ENCODE peak calls at places on chromosomes 11 and 22, in eight cellular contexts. Z is pancreas, V is transverse colon, M is AG04449, B is right lobe of liver, X is AG10803, T is psoas muscle, E is type B pancreatic cell. O is an unnamed sample.

GRCh38 chr22:21726650-21727049 is 8.9 kb downstream of the YPEL1 start:
- DNase-seq in Z (no peak), B (no peak), T (no peak), E (no peak), V (peak), X (no peak), M (no peak), O (no peak)

GRCh38 chr22:17726561-17727243 is 47.6 kb downstream of the BID start:
- DNase-seq in M (peak), Z (no peak), V (no peak), B (no peak), X (peak), E (no peak), T (no peak), O (peak)

GRCh38 chr11:67532889-67533288 is 9.6 kb upstream of the CABP2 start:
- DNase-seq in T (no peak), X (no peak), M (no peak), E (no peak), V (no peak), Z (no peak), B (no peak), O (no peak)

GRCh38 chr11:69480547-69481392 is 693 bp upstream of the LINC01488 start:
- DNase-seq in B (peak), V (peak), X (no peak), T (peak), M (no peak), Z (no peak), E (no peak), O (no peak)

GRCh38 chr11:2535673-2536439 is 91.0 kb downstream of the KCNQ1 start:
- DNase-seq in E (no peak), B (peak), M (no peak), V (peak), Z (peak), X (no peak), T (peak), O (no peak)

GRCh38 chr22:33844273-33844672 is 76.0 kb downstream of the LARGE1 start:
- DNase-seq in M (no peak), T (no peak), E (no peak), Z (no peak), B (no peak), V (no peak), X (no peak), O (no peak)

GRCh38 chr11:47917643-47918369 is 62.6 kb upstream of the PTPRJ start:
- DNase-seq in B (no peak), T (peak), V (peak), Z (peak), E (no peak), X (peak), M (no peak), O (peak)

GRCh38 chr11:5737091-5737490 is 843 bp downstream of the OR56B1 start:
- DNase-seq in B (no peak), X (peak), E (no peak), M (no peak), V (no peak), Z (no peak), T (no peak), O (no peak)

GRCh38 chr11:66001941-66002647 is at the start of the genes BANF1 and EIF1AD:
- DNase-seq in X (peak), E (peak), B (peak), Z (peak), T (peak), V (peak), M (peak), O (peak)

GRCh38 chr11:57399221-57399620 is 8.8 kb upstream of the PRG2 start:
- DNase-seq in X (no peak), E (no peak), B (no peak), T (no peak), Z (no peak), M (no peak), V (no peak), O (no peak)

DNA sequence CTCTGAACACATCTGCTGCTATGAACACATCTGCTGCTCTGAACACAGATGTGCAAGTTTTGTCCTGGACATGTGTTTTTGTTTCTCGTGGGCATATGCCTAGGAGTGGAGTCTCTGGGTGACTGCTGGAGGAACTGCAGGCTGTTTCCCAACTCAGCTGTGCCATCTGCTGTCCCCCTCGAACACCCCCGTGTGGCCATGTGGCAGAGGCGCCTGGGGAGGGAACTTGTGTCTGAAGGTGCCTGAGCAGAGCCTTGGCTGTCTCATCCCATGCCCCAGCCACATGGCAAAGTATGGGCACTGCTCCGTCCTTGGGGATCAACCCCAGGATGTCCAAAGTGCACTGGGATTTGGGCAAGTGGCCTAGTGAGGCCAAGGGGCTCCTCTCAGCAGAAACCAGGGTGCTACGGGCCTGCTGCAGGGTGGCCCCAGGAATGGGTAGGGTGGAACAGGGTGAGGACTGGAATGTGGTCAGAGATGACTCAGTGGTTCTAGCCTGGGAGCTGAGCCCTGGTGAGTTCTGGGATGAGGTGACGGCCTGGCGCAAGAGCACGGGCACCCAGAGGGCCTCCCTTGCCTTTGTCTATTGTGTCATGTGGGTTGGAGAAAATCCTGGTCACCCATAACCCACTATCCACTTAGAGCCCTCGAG is 14.7 kb downstream of the GATD1 start:
- DNase-seq in V (peak), B (no peak), E (no peak), X (peak), Z (no peak), M (no peak), T (no peak), O (no peak)
- TF ChIP-seq CTCF in V (peak), B (no peak), E (peak), X (peak), Z (no peak), M (peak), T (peak), O (peak)

DNA sequence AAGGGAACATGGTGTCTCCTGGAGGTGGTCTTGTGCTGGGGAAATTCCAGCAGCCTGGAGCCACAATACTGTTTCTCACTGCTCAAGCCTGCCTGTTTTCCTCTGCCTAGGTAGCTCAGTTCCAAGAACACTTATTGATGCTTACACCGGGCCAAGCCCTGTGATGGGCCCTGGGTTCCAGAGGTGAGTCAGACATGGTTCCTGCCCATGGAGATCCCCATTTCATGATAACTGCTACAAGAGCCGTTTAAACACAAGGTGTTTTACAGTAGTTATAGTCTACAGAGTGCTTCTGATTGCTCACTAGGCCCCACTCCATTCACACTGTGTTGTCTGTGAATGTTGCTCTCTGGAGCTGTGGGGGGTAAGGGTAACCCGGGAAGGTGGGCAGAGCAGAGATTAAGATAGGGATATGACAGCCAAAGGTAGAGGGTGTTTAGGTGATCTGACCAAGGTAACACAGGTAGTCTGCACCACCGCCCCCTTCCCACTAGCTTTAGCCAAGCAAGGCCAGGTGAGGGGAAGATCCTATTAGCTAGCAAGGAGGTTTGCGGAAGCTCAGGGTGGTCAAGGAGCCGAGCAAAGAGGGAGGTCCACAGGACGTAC is 696 bp upstream of the MICAL2 start:
- DNase-seq in X (no peak), V (no peak), E (no peak), T (no peak), Z (no peak), M (no peak), B (no peak), O (no peak)
- TF ChIP-seq CTCF in X (no peak), V (no peak), E (no peak), T (no peak), Z (no peak), M (no peak), B (no peak), O (no peak)

GRCh38 chr22:39924286-39924685 is 23.4 kb downstream of the GRAP2 start:
- DNase-seq in X (no peak), M (no peak), E (no peak), B (no peak), V (no peak), T (no peak), Z (no peak), O (no peak)

GRCh38 chr22:39928556-39929401 is 27.9 kb downstream of the GRAP2 start:
- DNase-seq in E (no peak), M (no peak), B (no peak), X (no peak), T (no peak), Z (no peak), V (no peak), O (no peak)

GRCh38 chr22:39926175-39927152 is 25.6 kb downstream of the GRAP2 start:
- DNase-seq in T (no peak), M (no peak), V (peak), X (no peak), Z (no peak), B (no peak), E (no peak), O (no peak)

GRCh38 chr22:39925273-39925672 is 24.4 kb downstream of the GRAP2 start:
- DNase-seq in B (no peak), E (no peak), Z (no peak), M (no peak), T (no peak), V (no peak), X (no peak), O (no peak)

DNA sequence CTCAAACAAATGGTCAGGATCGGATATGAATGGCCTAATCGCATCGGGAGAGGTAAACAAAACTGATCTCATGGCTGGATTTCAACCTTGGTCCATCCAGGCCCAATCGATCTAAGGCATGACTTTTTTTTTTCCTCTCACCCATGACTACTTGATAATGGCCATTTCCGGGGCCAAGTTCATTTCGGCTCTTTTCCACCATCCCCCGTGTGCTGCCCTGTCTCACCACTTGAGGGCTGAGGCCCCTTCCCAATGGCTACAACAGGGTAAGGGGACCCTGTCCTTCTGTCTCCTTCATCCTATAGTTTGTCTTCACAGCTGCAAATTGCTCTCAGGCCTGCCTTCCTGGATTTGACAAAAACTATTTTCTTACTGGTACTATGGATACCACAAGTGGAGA is 26.7 kb downstream of the GRAP2 start:
- DNase-seq in Z (no peak), X (no peak), E (no peak), T (no peak), M (no peak), B (no peak), V (no peak), O (no peak)
- TF ChIP-seq CTCF in Z (no peak), X (no peak), E (peak), T (no peak), M (no peak), B (no peak), V (no peak), O (no peak)

GRCh38 chr22:50544078-50544745 is 1.5 kb upstream of the KLHDC7B start:
- DNase-seq in E (no peak), B (peak), Z (peak), M (no peak), X (peak), V (peak), T (peak), O (no peak)
- TF ChIP-seq CTCF in E (peak), B (peak), Z (no peak), M (peak), X (peak), V (peak), T (peak), O (peak)

GRCh38 chr22:47795477-47796127 is 1033.2 kb downstream of the TBC1D22A start:
- DNase-seq in V (no peak), M (no peak), T (no peak), X (no peak), E (peak), B (no peak), Z (no peak), O (no peak)
- TF ChIP-seq CTCF in V (no peak), M (no peak), T (no peak), X (no peak), E (no peak), B (no peak), Z (no peak), O (no peak)

GRCh38 chr11:120499859-120500258 is 11.7 kb upstream of the GRIK4 start:
- DNase-seq in X (no peak), M (no peak), T (no peak), E (no peak), B (no peak), Z (no peak), V (no peak), O (no peak)
- TF ChIP-seq CTCF in X (no peak), M (no peak), T (no peak), E (no peak), B (no peak), Z (no peak), V (no peak), O (no peak)

GRCh38 chr11:64564947-64565889 is 25.8 kb upstream of the SLC22A12 start:
- DNase-seq in B (peak), X (no peak), T (no peak), E (no peak), M (no peak), V (no peak), Z (no peak), O (no peak)
- TF ChIP-seq CTCF in B (no peak), X (no peak), T (no peak), E (peak), M (no peak), V (no peak), Z (no peak), O (no peak)

O was measured in AG09319.